ENCODE peak calls at places on chromosome 14, in seven cellular contexts. One of them, this sample, is unnamed.
A peak's percentile ranks its signal among the peaks of the same experiment; 100 is the strongest.

GRCh38 chr14:63852817-63853730 is at the start of gene SYNE2:
- DNase-seq in CD8-positive, alpha-beta memory T cell: peak; percentile 80
- DNase-seq in BE2C: peak; percentile 91
- DNase-seq in SJSA1: peak; percentile 64
- DNase-seq in pancreas: peak; percentile 76
- DNase-seq in bronchial epithelial cell: peak; percentile 55
- DNase-seq in small intestine: peak; percentile 76
- DNase-seq in this sample: peak; percentile 93

GRCh38 chr14:55913324-55914035 is 204.7 kb upstream of the PELI2 start:
- DNase-seq in CD8-positive, alpha-beta memory T cell: no peak
- DNase-seq in BE2C: no peak
- DNase-seq in SJSA1: no peak
- DNase-seq in pancreas: no peak
- DNase-seq in bronchial epithelial cell: no peak
- DNase-seq in small intestine: no peak
- DNase-seq in this sample: no peak

GRCh38 chr14:74902941-74903705 is 19.9 kb downstream of the RPS6KL1 start:
- DNase-seq in CD8-positive, alpha-beta memory T cell: no peak
- DNase-seq in BE2C: no peak
- DNase-seq in SJSA1: no peak
- DNase-seq in pancreas: no peak
- DNase-seq in bronchial epithelial cell: no peak
- DNase-seq in small intestine: peak; percentile 19
- DNase-seq in this sample: no peak

GRCh38 chr14:22907429-22907828 is 11.5 kb downstream of the RBM23 start:
- DNase-seq in CD8-positive, alpha-beta memory T cell: no peak
- DNase-seq in BE2C: no peak
- DNase-seq in SJSA1: no peak
- DNase-seq in pancreas: no peak
- DNase-seq in bronchial epithelial cell: no peak
- DNase-seq in small intestine: no peak
- DNase-seq in this sample: no peak

GRCh38 chr14:69553221-69553620 is 21.4 kb downstream of the CCDC177 start:
- DNase-seq in CD8-positive, alpha-beta memory T cell: no peak
- DNase-seq in BE2C: no peak
- DNase-seq in SJSA1: no peak
- DNase-seq in pancreas: no peak
- DNase-seq in bronchial epithelial cell: peak; percentile 85
- DNase-seq in small intestine: no peak
- DNase-seq in this sample: no peak

GRCh38 chr14:91171291-91171690 is 57.4 kb downstream of the DGLUCY start:
- DNase-seq in CD8-positive, alpha-beta memory T cell: no peak
- DNase-seq in BE2C: peak; percentile 83
- DNase-seq in SJSA1: no peak
- DNase-seq in pancreas: no peak
- DNase-seq in bronchial epithelial cell: no peak
- DNase-seq in small intestine: no peak
- DNase-seq in this sample: no peak

GRCh38 chr14:104320611-104321086 is 182.3 kb downstream of the KIF26A start:
- DNase-seq in CD8-positive, alpha-beta memory T cell: no peak
- DNase-seq in BE2C: no peak
- DNase-seq in SJSA1: no peak
- DNase-seq in pancreas: no peak
- DNase-seq in bronchial epithelial cell: no peak
- DNase-seq in small intestine: no peak
- DNase-seq in this sample: peak; percentile 65

GRCh38 chr14:103284574-103285467 is 49.2 kb upstream of the EIF5 start:
- DNase-seq in CD8-positive, alpha-beta memory T cell: no peak
- DNase-seq in BE2C: no peak
- DNase-seq in SJSA1: no peak
- DNase-seq in pancreas: no peak
- DNase-seq in bronchial epithelial cell: peak; percentile 29
- DNase-seq in small intestine: peak; percentile 24
- DNase-seq in this sample: peak; percentile 45

GRCh38 chr14:65373671-65374039 is 38.9 kb upstream of the FUT8 start:
- DNase-seq in CD8-positive, alpha-beta memory T cell: no peak
- DNase-seq in BE2C: no peak
- DNase-seq in SJSA1: no peak
- DNase-seq in pancreas: peak; percentile 11
- DNase-seq in bronchial epithelial cell: no peak
- DNase-seq in small intestine: no peak
- DNase-seq in this sample: no peak

GRCh38 chr14:54490448-54490805 is 1.6 kb upstream of the GMFB start:
- DNase-seq in CD8-positive, alpha-beta memory T cell: no peak
- DNase-seq in BE2C: no peak
- DNase-seq in SJSA1: no peak
- DNase-seq in pancreas: no peak
- DNase-seq in bronchial epithelial cell: no peak
- DNase-seq in small intestine: no peak
- DNase-seq in this sample: peak; percentile 15

GRCh38 chr14:63717704-63718103 is 10.2 kb downstream of the SGPP1 start:
- DNase-seq in CD8-positive, alpha-beta memory T cell: peak; percentile 32
- DNase-seq in BE2C: no peak
- DNase-seq in SJSA1: peak; percentile 16
- DNase-seq in pancreas: no peak
- DNase-seq in bronchial epithelial cell: peak; percentile 35
- DNase-seq in small intestine: no peak
- DNase-seq in this sample: no peak

GRCh38 chr14:59349154-59349772 is 115.9 kb downstream of the GPR135 start:
- DNase-seq in CD8-positive, alpha-beta memory T cell: no peak
- DNase-seq in BE2C: no peak
- DNase-seq in SJSA1: no peak
- DNase-seq in pancreas: no peak
- DNase-seq in bronchial epithelial cell: no peak
- DNase-seq in small intestine: no peak
- DNase-seq in this sample: no peak

GRCh38 chr14:54567224-54567633 is 301 bp downstream of the SAMD4A start:
- DNase-seq in CD8-positive, alpha-beta memory T cell: peak; percentile 32
- DNase-seq in BE2C: peak; percentile 16
- DNase-seq in SJSA1: peak; percentile 56
- DNase-seq in pancreas: no peak
- DNase-seq in bronchial epithelial cell: no peak
- DNase-seq in small intestine: peak; percentile 10
- DNase-seq in this sample: peak; percentile 82

GRCh38 chr14:103624860-103625259 is 4.2 kb upstream of the KLC1 start:
- DNase-seq in CD8-positive, alpha-beta memory T cell: no peak
- DNase-seq in BE2C: peak; percentile 57
- DNase-seq in SJSA1: peak; percentile 48
- DNase-seq in pancreas: no peak
- DNase-seq in bronchial epithelial cell: peak; percentile 80
- DNase-seq in small intestine: peak; percentile 58
- DNase-seq in this sample: peak; percentile 57

GRCh38 chr14:84087986-84088531 is 1441.9 kb upstream of the FLRT2 start:
- DNase-seq in CD8-positive, alpha-beta memory T cell: no peak
- DNase-seq in BE2C: no peak
- DNase-seq in SJSA1: no peak
- DNase-seq in pancreas: no peak
- DNase-seq in bronchial epithelial cell: no peak
- DNase-seq in small intestine: no peak
- DNase-seq in this sample: no peak

GRCh38 chr14:93970589-93970966 is 5.8 kb downstream of the ASB2 start:
- DNase-seq in CD8-positive, alpha-beta memory T cell: peak; percentile 51
- DNase-seq in BE2C: no peak
- DNase-seq in SJSA1: no peak
- DNase-seq in pancreas: peak; percentile 28
- DNase-seq in bronchial epithelial cell: peak; percentile 36
- DNase-seq in small intestine: peak; percentile 50
- DNase-seq in this sample: peak; percentile 79

GRCh38 chr14:68785817-68786490 is 6.9 kb downstream of the ZFP36L1 start:
- DNase-seq in CD8-positive, alpha-beta memory T cell: peak; percentile 60
- DNase-seq in BE2C: no peak
- DNase-seq in SJSA1: no peak
- DNase-seq in pancreas: peak; percentile 51
- DNase-seq in bronchial epithelial cell: peak; percentile 84
- DNase-seq in small intestine: peak; percentile 63
- DNase-seq in this sample: peak; percentile 49

GRCh38 chr14:22870811-22871199 is 735 bp upstream of the LRP10 start:
- DNase-seq in CD8-positive, alpha-beta memory T cell: no peak
- DNase-seq in BE2C: no peak
- DNase-seq in SJSA1: no peak
- DNase-seq in pancreas: no peak
- DNase-seq in bronchial epithelial cell: no peak
- DNase-seq in small intestine: no peak
- DNase-seq in this sample: no peak

GRCh38 chr14:74062809-74063150 is 21.5 kb downstream of the ALDH6A1 start:
- DNase-seq in CD8-positive, alpha-beta memory T cell: no peak
- DNase-seq in BE2C: no peak
- DNase-seq in SJSA1: no peak
- DNase-seq in pancreas: no peak
- DNase-seq in bronchial epithelial cell: no peak
- DNase-seq in small intestine: no peak
- DNase-seq in this sample: no peak

GRCh38 chr14:79693935-79694334 is 517.4 kb downstream of the DIO2 start:
- DNase-seq in CD8-positive, alpha-beta memory T cell: no peak
- DNase-seq in BE2C: no peak
- DNase-seq in SJSA1: no peak
- DNase-seq in pancreas: no peak
- DNase-seq in bronchial epithelial cell: no peak
- DNase-seq in small intestine: no peak
- DNase-seq in this sample: no peak

GRCh38 chr14:92916201-92916600 is 6.7 kb upstream of the CHGA start:
- DNase-seq in CD8-positive, alpha-beta memory T cell: no peak
- DNase-seq in BE2C: no peak
- DNase-seq in SJSA1: no peak
- DNase-seq in pancreas: no peak
- DNase-seq in bronchial epithelial cell: no peak
- DNase-seq in small intestine: no peak
- DNase-seq in this sample: no peak

GRCh38 chr14:95146079-95146771 is 11.1 kb downstream of the DICER1 start:
- DNase-seq in CD8-positive, alpha-beta memory T cell: no peak
- DNase-seq in BE2C: no peak
- DNase-seq in SJSA1: no peak
- DNase-seq in pancreas: peak; percentile 37
- DNase-seq in bronchial epithelial cell: no peak
- DNase-seq in small intestine: no peak
- DNase-seq in this sample: no peak

GRCh38 chr14:93090826-93091583 is 24.7 kb downstream of the ITPK1 start:
- DNase-seq in CD8-positive, alpha-beta memory T cell: no peak
- DNase-seq in BE2C: peak; percentile 78
- DNase-seq in SJSA1: no peak
- DNase-seq in pancreas: no peak
- DNase-seq in bronchial epithelial cell: no peak
- DNase-seq in small intestine: no peak
- DNase-seq in this sample: peak; percentile 64

GRCh38 chr14:53501361-53502320 is 348.5 kb upstream of the DDHD1 start:
- DNase-seq in CD8-positive, alpha-beta memory T cell: no peak
- DNase-seq in BE2C: no peak
- DNase-seq in SJSA1: peak; percentile 82
- DNase-seq in pancreas: no peak
- DNase-seq in bronchial epithelial cell: peak; percentile 17
- DNase-seq in small intestine: no peak
- DNase-seq in this sample: no peak

DNA sequence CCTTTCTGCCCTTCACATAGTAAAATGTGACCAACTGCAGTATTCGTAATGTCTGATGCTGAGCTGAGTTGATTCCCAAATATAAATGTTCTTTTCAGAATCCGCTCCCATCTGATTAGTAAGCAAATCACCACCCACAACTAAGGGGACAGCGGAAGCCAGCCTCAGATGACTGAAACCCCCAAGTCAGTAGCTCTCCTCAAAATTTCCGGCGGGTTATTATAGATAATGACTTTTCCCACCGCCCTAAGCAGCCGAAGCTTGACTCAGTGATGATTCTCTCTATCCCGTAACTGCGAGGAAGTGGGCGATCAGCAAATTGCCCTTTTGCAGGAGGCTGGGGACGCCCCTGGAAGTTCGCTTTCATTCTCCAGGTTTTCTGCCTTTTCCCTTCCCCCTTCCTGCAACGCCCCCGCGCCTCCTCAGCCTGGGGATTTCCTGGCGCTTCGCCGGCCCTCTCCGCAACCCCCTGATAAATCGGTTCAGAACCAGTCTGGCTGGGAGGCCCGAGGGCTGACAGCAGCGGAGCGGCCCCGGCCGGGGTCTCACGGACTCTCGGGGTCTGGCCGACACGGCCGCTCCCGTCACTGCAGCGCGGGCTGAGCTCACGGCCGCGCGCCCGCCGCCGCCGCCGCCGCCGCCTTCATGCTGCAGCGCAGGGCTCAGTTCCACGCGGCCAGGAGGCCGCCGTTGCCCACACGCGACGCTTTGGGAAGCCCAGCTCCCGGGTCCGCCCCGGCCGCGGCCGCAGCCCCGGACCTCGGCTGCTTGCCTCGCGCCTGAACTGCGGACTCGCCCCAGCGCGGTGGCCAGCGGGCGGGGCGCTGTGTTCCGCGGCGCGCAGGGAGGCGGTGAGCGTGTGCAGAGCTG is at the start of gene LRFN5:
- DNase-seq in CD8-positive, alpha-beta memory T cell: no peak
- DNase-seq in BE2C: peak; percentile 5
- DNase-seq in SJSA1: no peak
- DNase-seq in pancreas: no peak
- DNase-seq in bronchial epithelial cell: no peak
- DNase-seq in small intestine: peak; percentile 11
- DNase-seq in this sample: peak; percentile 76
- H3K27me3 ChIP-seq in CD8-positive, alpha-beta memory T cell: peaks cover 23% of the 10 kb centered on the region
- H3K27me3 ChIP-seq in BE2C: peaks cover 61% of the 10 kb centered on the region
- H3K27me3 ChIP-seq in SJSA1: no peaks in the 10 kb centered on the region
- H3K27me3 ChIP-seq in pancreas: peaks cover 50% of the 10 kb centered on the region
- H3K27me3 ChIP-seq in bronchial epithelial cell: peaks cover 47% of the 10 kb centered on the region
- H3K27me3 ChIP-seq in small intestine: peaks cover 29% of the 10 kb centered on the region
- H3K27me3 ChIP-seq in this sample: peaks cover 30% of the 10 kb centered on the region

DNA sequence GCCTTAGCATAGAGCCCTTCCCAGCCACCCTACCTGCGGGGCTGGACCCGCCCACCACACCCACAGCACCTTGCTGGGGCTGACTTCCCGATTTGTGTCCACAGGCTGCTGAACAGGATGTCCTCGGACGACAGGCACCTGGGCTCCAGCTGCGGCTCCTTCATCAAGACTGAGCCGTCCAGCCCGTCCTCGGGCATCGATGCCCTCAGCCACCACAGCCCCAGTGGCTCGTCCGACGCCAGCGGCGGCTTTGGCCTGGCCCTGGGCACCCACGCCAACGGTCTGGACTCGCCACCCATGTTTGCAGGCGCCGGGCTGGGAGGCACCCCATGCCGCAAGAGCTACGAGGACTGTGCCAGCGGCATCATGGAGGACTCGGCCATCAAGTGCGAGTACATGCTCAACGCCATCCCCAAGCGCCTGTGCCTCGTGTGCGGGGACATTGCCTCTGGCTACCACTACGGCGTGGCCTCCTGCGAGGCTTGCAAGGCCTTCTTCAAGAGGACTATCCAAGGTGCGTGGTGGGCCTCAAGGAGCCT is 63.4 kb downstream of the ESRRB start:
- DNase-seq in CD8-positive, alpha-beta memory T cell: no peak
- DNase-seq in BE2C: no peak
- DNase-seq in SJSA1: no peak
- DNase-seq in pancreas: no peak
- DNase-seq in bronchial epithelial cell: no peak
- DNase-seq in small intestine: no peak
- DNase-seq in this sample: peak; percentile 33
- H3K4me3 ChIP-seq in CD8-positive, alpha-beta memory T cell: no peak overlapping the region
- H3K4me3 ChIP-seq in BE2C: no peak overlapping the region
- H3K4me3 ChIP-seq in SJSA1: no peak overlapping the region
- H3K4me3 ChIP-seq in pancreas: no peak overlapping the region
- H3K4me3 ChIP-seq in bronchial epithelial cell: no peak overlapping the region
- H3K4me3 ChIP-seq in small intestine: no peak overlapping the region
- H3K4me3 ChIP-seq in this sample: no peak overlapping the region

GRCh38 chr14:99254391-99255009 is 17.5 kb downstream of the BCL11B start:
- DNase-seq in CD8-positive, alpha-beta memory T cell: no peak
- DNase-seq in BE2C: no peak
- DNase-seq in SJSA1: no peak
- DNase-seq in pancreas: no peak
- DNase-seq in bronchial epithelial cell: no peak
- DNase-seq in small intestine: no peak
- DNase-seq in this sample: no peak
- H3K27me3 ChIP-seq in CD8-positive, alpha-beta memory T cell: no peaks in the 10 kb centered on the region
- H3K27me3 ChIP-seq in BE2C: peaks cover 41% of the 10 kb centered on the region
- H3K27me3 ChIP-seq in SJSA1: no peaks in the 10 kb centered on the region
- H3K27me3 ChIP-seq in pancreas: peaks cover 6% of the 10 kb centered on the region
- H3K27me3 ChIP-seq in bronchial epithelial cell: no peaks in the 10 kb centered on the region
- H3K27me3 ChIP-seq in small intestine: peaks cover 4% of the 10 kb centered on the region
- H3K27me3 ChIP-seq in this sample: no peaks in the 10 kb centered on the region

GRCh38 chr14:24678801-24679247 is 44.8 kb upstream of the GZMB start:
- DNase-seq in CD8-positive, alpha-beta memory T cell: peak; percentile 75
- DNase-seq in BE2C: peak; percentile 81
- DNase-seq in SJSA1: peak; percentile 63
- DNase-seq in pancreas: peak; percentile 63
- DNase-seq in bronchial epithelial cell: peak; percentile 79
- DNase-seq in small intestine: peak; percentile 91
- DNase-seq in this sample: peak; percentile 65
- H3K4me3 ChIP-seq in CD8-positive, alpha-beta memory T cell: peak overlapping the region; percentile 33
- H3K4me3 ChIP-seq in BE2C: peak overlapping the region; percentile 24
- H3K4me3 ChIP-seq in SJSA1: peak overlapping the region; percentile 17
- H3K4me3 ChIP-seq in pancreas: peak overlapping the region; percentile 28
- H3K4me3 ChIP-seq in bronchial epithelial cell: no peak overlapping the region
- H3K4me3 ChIP-seq in small intestine: no peak overlapping the region
- H3K4me3 ChIP-seq in this sample: no peak overlapping the region